ENCODE peak calls at places on chromosomes 12 and 14, in eight cellular contexts. O, Z, D, C, G, F, Y and B are unnamed samples.
A peak's percentile ranks its signal among the peaks of the same experiment; 100 is the strongest.

GRCh38 chr12:3178671-3179413 is 101.7 kb downstream of the TSPAN9 start:
- DNase-seq in O (no peak), Z (no peak), D (no peak), C (no peak), G (no peak), F (no peak), Y (no peak), B (no peak)

GRCh38 chr14:79294506-79294905 is 916.8 kb downstream of the DIO2 start:
- DNase-seq in O (no peak), Z (no peak), D (no peak), C (no peak), G (no peak), F (no peak), Y (no peak), B (no peak)

GRCh38 chr14:77139540-77140342 is 1.9 kb downstream of the ZDHHC22 start:
- DNase-seq in O (no peak), Z (no peak), D (peak; percentile 44), C (peak; percentile 63), G (peak; percentile 72), F (no peak), Y (peak; percentile 47), B (peak; percentile 65)

GRCh38 chr14:105878125-105878524 is 351.7 kb downstream of the TMEM121 start:
- DNase-seq in O (no peak), Z (peak; percentile 5), D (no peak), C (no peak), G (no peak), F (no peak), Y (no peak), B (no peak)

GRCh38 chr12:53750812-53751335 is 905 bp downstream of the CISTR start:
- DNase-seq in O (no peak), Z (peak; percentile 32), D (no peak), C (peak; percentile 41), G (no peak), F (no peak), Y (no peak), B (no peak)

GRCh38 chr12:132279184-132279889 is 50.1 kb downstream of the GALNT9 start:
- DNase-seq in O (no peak), Z (peak; percentile 79), D (no peak), C (peak; percentile 93), G (no peak), F (no peak), Y (no peak), B (no peak)

GRCh38 chr12:113292091-113292490 is 42.8 kb downstream of the SLC8B1 start:
- DNase-seq in O (no peak), Z (no peak), D (no peak), C (no peak), G (no peak), F (no peak), Y (no peak), B (no peak)

GRCh38 chr14:22555573-22556011 is 33.4 kb downstream of the DAD1 start:
- DNase-seq in O (peak; percentile 52), Z (no peak), D (no peak), C (no peak), G (no peak), F (no peak), Y (peak; percentile 71), B (no peak)

GRCh38 chr12:89693639-89694202 is 14.9 kb downstream of the ATP2B1 start:
- DNase-seq in O (no peak), Z (no peak), D (no peak), C (no peak), G (no peak), F (no peak), Y (no peak), B (no peak)

GRCh38 chr14:84544486-84544885 is 985.5 kb upstream of the FLRT2 start:
- DNase-seq in O (no peak), Z (no peak), D (no peak), C (no peak), G (no peak), F (no peak), Y (no peak), B (no peak)

GRCh38 chr12:12716151-12716844 is 870 bp upstream of the CDKN1B start:
- DNase-seq in O (no peak), Z (no peak), D (no peak), C (no peak), G (no peak), F (no peak), Y (no peak), B (no peak)

GRCh38 chr12:79634957-79635471 is 55.8 kb downstream of the PAWR start:
- DNase-seq in O (no peak), Z (no peak), D (no peak), C (no peak), G (no peak), F (no peak), Y (no peak), B (no peak)

GRCh38 chr14:60508707-60509437 is at the start of gene SIX6:
- DNase-seq in O (no peak), Z (no peak), D (peak; percentile 68), C (peak; percentile 38), G (no peak), F (no peak), Y (no peak), B (peak; percentile 78)

GRCh38 chr12:92098594-92099370 is 46.9 kb downstream of the BTG1 start:
- DNase-seq in O (no peak), Z (no peak), D (no peak), C (no peak), G (no peak), F (no peak), Y (no peak), B (no peak)

GRCh38 chr12:42382013-42382696 is 56.2 kb downstream of the PPHLN1 start:
- DNase-seq in O (no peak), Z (no peak), D (no peak), C (no peak), G (no peak), F (no peak), Y (no peak), B (no peak)

GRCh38 chr12:16599081-16599480 is 6.9 kb downstream of the LMO3 start:
- DNase-seq in O (no peak), Z (no peak), D (no peak), C (no peak), G (no peak), F (no peak), Y (no peak), B (no peak)